ENCODE peak calls at places on chromosomes 2 and 18, in five cellular contexts. P, H, Y, J and G are unnamed samples.

GRCh38 chr2:133711226-133711625 is 143.0 kb upstream of the NCKAP5 start:
- DNase-seq in P (no peak), H (no peak), Y (no peak), J (no peak), G (no peak)

GRCh38 chr2:177633910-177634294 is 241.3 kb downstream of the AGPS start:
- DNase-seq in P (no peak), H (no peak), Y (no peak), J (no peak), G (no peak)

GRCh38 chr2:222707689-222708273 is 36.3 kb downstream of the MOGAT1 start:
- DNase-seq in P (peak), H (peak), Y (no peak), J (peak), G (no peak)

GRCh38 chr18:78774741-78775141 is 204.9 kb upstream of the SALL3 start:
- DNase-seq in P (no peak), H (no peak), Y (no peak), J (no peak), G (no peak)

GRCh38 chr2:159290289-159290907 is 3.9 kb upstream of the WDSUB1 start:
- DNase-seq in P (peak), H (no peak), Y (peak), J (peak), G (no peak)

GRCh38 chr2:164839914-164840457 is 1.6 kb downstream of the COBLL1 start:
- DNase-seq in P (peak), H (no peak), Y (no peak), J (no peak), G (no peak)

GRCh38 chr2:32591669-32592463 is 36.0 kb upstream of the TTC27 start:
- DNase-seq in P (peak), H (no peak), Y (no peak), J (no peak), G (no peak)

GRCh38 chr18:48751727-48752468 is 198.9 kb downstream of the SMAD7 start:
- DNase-seq in P (no peak), H (no peak), Y (no peak), J (no peak), G (no peak)

GRCh38 chr2:226030369-226031077 is 631.0 kb downstream of the NYAP2 start:
- DNase-seq in P (no peak), H (no peak), Y (no peak), J (no peak), G (no peak)

GRCh38 chr2:229141626-229142025 is 129.5 kb downstream of the PID1 start:
- DNase-seq in P (peak), H (no peak), Y (no peak), J (peak), G (no peak)

GRCh38 chr2:168450171-168450570 is 5.9 kb upstream of the CERS6 start:
- DNase-seq in P (no peak), H (no peak), Y (no peak), J (no peak), G (no peak)

GRCh38 chr2:147989809-147990403 is 30.6 kb downstream of the ORC4 start:
- DNase-seq in P (peak), H (peak), Y (no peak), J (peak), G (no peak)

GRCh38 chr2:45412754-45413379 is 198.2 kb downstream of the SRBD1 start:
- DNase-seq in P (no peak), H (no peak), Y (no peak), J (no peak), G (no peak)

GRCh38 chr2:64018715-64019082 is 529 bp downstream of the VPS54 start:
- DNase-seq in P (peak), H (peak), Y (no peak), J (peak), G (no peak)

GRCh38 chr2:203394519-203395227 is 66.5 kb downstream of the ABI2 start:
- DNase-seq in P (no peak), H (no peak), Y (no peak), J (no peak), G (no peak)

GRCh38 chr2:193331701-193332100 is 1137.0 kb upstream of the TMEFF2 start:
- DNase-seq in P (no peak), H (no peak), Y (no peak), J (no peak), G (no peak)

GRCh38 chr2:15805772-15806171 is 134.6 kb upstream of the MYCN start:
- DNase-seq in P (no peak), H (no peak), Y (no peak), J (no peak), G (no peak)

GRCh38 chr2:216735086-216735485 is 39.7 kb upstream of the IGFBP5 start:
- DNase-seq in P (no peak), H (no peak), Y (no peak), J (no peak), G (no peak)

GRCh38 chr18:5073026-5073944 is 123.8 kb downstream of the AKAIN1 start:
- DNase-seq in P (peak), H (peak), Y (no peak), J (no peak), G (no peak)

GRCh38 chr2:134217316-134217715 is 36.6 kb upstream of the MGAT5 start:
- DNase-seq in P (no peak), H (no peak), Y (no peak), J (no peak), G (no peak)

GRCh38 chr2:55165567-55165966 is 66.5 kb downstream of the CLHC1 start:
- DNase-seq in P (peak), H (no peak), Y (no peak), J (peak), G (no peak)

GRCh38 chr2:1660656-1661650 is 83.4 kb downstream of the PXDN start:
- DNase-seq in P (no peak), H (no peak), Y (no peak), J (no peak), G (no peak)

GRCh38 chr18:10927980-10928605 is 221.3 kb downstream of the PIEZO2 start:
- DNase-seq in P (no peak), H (peak), Y (no peak), J (no peak), G (no peak)

GRCh38 chr2:70887550-70888229 is 48.0 kb upstream of the ATP6V1B1 start:
- DNase-seq in P (no peak), H (peak), Y (no peak), J (no peak), G (no peak)

GRCh38 chr18:44723366-44723765 is 42.7 kb downstream of the SETBP1 start:
- DNase-seq in P (no peak), H (no peak), Y (no peak), J (no peak), G (no peak)

GRCh38 chr18:5238371-5238758 is 41.3 kb upstream of the AKAIN1 start:
- DNase-seq in P (no peak), H (peak), Y (peak), J (peak), G (peak)

GRCh38 chr2:240640939-240641338 is 15.7 kb downstream of the GPR35 start:
- DNase-seq in P (no peak), H (no peak), Y (no peak), J (peak), G (peak)

GRCh38 chr18:8190980-8191379 is 418.3 kb upstream of the RAB12 start:
- DNase-seq in P (no peak), H (no peak), Y (no peak), J (no peak), G (no peak)

GRCh38 chr18:8188196-8188595 is 421.0 kb upstream of the RAB12 start:
- DNase-seq in P (peak), H (no peak), Y (no peak), J (peak), G (no peak)

GRCh38 chr18:8186413-8186812 is 422.8 kb upstream of the RAB12 start:
- DNase-seq in P (no peak), H (no peak), Y (no peak), J (no peak), G (no peak)
- TF ChIP-seq CTCF in P (no peak), H (no peak), Y (no peak), J (no peak), G (no peak)

GRCh38 chr18:50194623-50195532 is at the start of gene MYO5B:
- DNase-seq in P (peak), H (peak), Y (peak), J (no peak), G (peak)
- TF ChIP-seq CTCF in P (peak), H (peak), Y (no peak), J (no peak), G (peak)

DNA sequence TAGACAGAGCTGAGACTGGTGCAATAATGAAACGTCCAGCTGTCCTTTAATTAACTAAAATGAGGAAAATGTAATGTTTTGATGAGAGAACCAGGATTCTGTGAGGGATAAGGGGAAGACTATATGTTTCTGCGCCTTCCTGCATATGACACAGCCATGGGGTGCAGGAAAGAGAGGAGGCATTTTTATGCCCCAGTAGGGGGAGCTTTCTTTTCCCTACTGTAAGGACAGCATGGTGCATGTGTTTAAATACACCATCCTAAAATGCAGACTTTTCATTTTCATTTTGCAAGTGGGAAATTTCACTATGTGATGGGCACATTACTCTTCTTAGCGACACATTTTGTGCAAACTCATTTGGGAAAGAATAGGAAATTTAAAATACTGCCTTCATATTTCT is 446.1 kb downstream of the ARHGAP15 start:
- DNase-seq in P (peak), H (no peak), Y (no peak), J (no peak), G (no peak)
- TF ChIP-seq CTCF in P (peak), H (peak), Y (no peak), J (peak), G (peak)

GRCh38 chr2:12606472-12607000 is 110.2 kb upstream of the TRIB2 start:
- DNase-seq in P (no peak), H (no peak), Y (no peak), J (peak), G (no peak)
- TF ChIP-seq CTCF in P (no peak), H (no peak), Y (no peak), J (peak), G (no peak)